ENCODE peak calls at places on chromosome 16, in five cellular contexts. W is GM12878, J is K562, K is H1, C is HepG2. T is an unnamed sample.

GRCh38 chr16:52747196-52747595 is 200.3 kb upstream of the TOX3 start:
- DNase-seq in W (no peak), J (no peak), C (no peak), K (no peak), T (no peak)

GRCh38 chr16:68356249-68356918 is 45.6 kb downstream of the PRMT7 start:
- DNase-seq in J (no peak), C (no peak), W (peak), K (no peak), T (no peak)

GRCh38 chr16:70520612-70521297 is 2.6 kb downstream of the COG4 start:
- DNase-seq in K (no peak), C (no peak), W (no peak), J (no peak), T (no peak)

GRCh38 chr16:83717308-83717707 is 90.5 kb upstream of the HSBP1 start:
- DNase-seq in J (peak), W (no peak), K (peak), C (no peak), T (no peak)

GRCh38 chr16:89244754-89245153 is 27.3 kb downstream of the ZNF778 start:
- DNase-seq in W (no peak), C (no peak), K (no peak), J (no peak), T (no peak)

GRCh38 chr16:67260426-67261063 is 11.8 kb downstream of the SLC9A5 start:
- DNase-seq in C (peak), K (no peak), W (no peak), J (peak), T (no peak)

GRCh38 chr16:46688101-46688656 is 799 bp downstream of the VPS35 start:
- DNase-seq in W (no peak), C (no peak), K (no peak), J (no peak), T (no peak)

GRCh38 chr16:31079342-31079944 is 5.2 kb downstream of the ZNF646 start:
- DNase-seq in W (no peak), K (no peak), J (no peak), C (no peak), T (no peak)

GRCh38 chr16:78348886-78349285 is 249.4 kb downstream of the WWOX start:
- DNase-seq in C (no peak), K (no peak), W (no peak), J (no peak), T (no peak)

GRCh38 chr16:70416748-70417616 is 21.9 kb downstream of the ST3GAL2 start:
- DNase-seq in C (peak), K (no peak), W (no peak), J (peak), T (no peak)

GRCh38 chr16:74455619-74456289 is 34.5 kb upstream of the CLEC18B start:
- DNase-seq in W (no peak), K (no peak), J (no peak), C (peak), T (no peak)

GRCh38 chr16:80846275-80847013 is 42.0 kb upstream of the CDYL2 start:
- DNase-seq in C (no peak), W (no peak), J (no peak), K (no peak), T (no peak)

GRCh38 chr16:56634715-56635440 is 2.4 kb downstream of the MT1M start:
- DNase-seq in C (no peak), K (peak), W (no peak), J (no peak), T (no peak)

GRCh38 chr16:13915033-13915635 is 4.8 kb upstream of the ERCC4 start:
- DNase-seq in J (no peak), K (no peak), W (no peak), C (peak), T (no peak)

GRCh38 chr16:22673463-22673862 is 140.5 kb upstream of the HS3ST2 start:
- DNase-seq in W (no peak), C (no peak), J (no peak), K (peak), T (no peak)

GRCh38 chr16:1745900-1746692 is 25.2 kb downstream of the NME3 start:
- DNase-seq in J (no peak), W (no peak), K (no peak), C (no peak), T (no peak)

GRCh38 chr16:21223787-21224186 is 9.7 kb upstream of the ANKS4B start:
- DNase-seq in C (no peak), K (peak), J (no peak), W (no peak), T (no peak)

GRCh38 chr16:4689091-4689671 is 4.2 kb upstream of the NUDT16L1 start:
- DNase-seq in C (no peak), W (no peak), K (no peak), J (no peak), T (no peak)

GRCh38 chr16:4689864-4690704 is 3.3 kb upstream of the NUDT16L1 start:
- DNase-seq in W (no peak), K (no peak), C (no peak), J (no peak), T (no peak)

GRCh38 chr16:4687416-4687815 is 5.9 kb upstream of the NUDT16L1 start:
- DNase-seq in J (no peak), K (no peak), C (no peak), W (no peak), T (no peak)

GRCh38 chr16:4687946-4688673 is 5.3 kb upstream of the NUDT16L1 start:
- DNase-seq in W (no peak), C (no peak), K (no peak), J (no peak), T (no peak)

DNA sequence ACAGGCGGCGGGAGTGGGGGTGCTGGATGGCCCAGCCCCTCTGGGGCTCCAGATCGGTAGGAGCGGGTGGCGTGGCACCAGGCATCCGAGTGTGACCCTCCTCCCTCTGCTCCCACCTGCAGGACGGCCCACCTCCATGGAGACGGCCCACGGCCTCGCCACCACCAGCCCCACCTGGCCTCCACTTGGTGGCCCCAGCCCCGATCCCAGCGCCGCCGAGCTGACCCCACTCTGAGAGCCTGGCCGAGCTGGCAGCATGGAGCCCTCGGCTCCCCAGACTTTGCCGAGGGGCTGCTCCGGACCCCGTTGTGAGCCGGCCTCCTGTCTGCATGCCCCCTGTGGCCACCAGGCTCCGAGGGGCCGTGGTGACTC is 4.7 kb upstream of the NUDT16L1 start:
- DNase-seq in K (no peak), W (no peak), C (no peak), J (no peak), T (no peak)
- H3K9ac ChIP-seq in K (no peak), W (no peak), C (no peak), J (no peak), T (no peak)

GRCh38 chr16:55340445-55340844 is 16.4 kb downstream of the IRX6 start:
- DNase-seq in K (no peak), J (no peak), W (no peak), C (no peak), T (no peak)
- TF ChIP-seq ZNF274 in K (no peak), J (no peak), W (no peak), C (no peak), T (no peak)

GRCh38 chr16:27800817-27801216 is 250.9 kb downstream of the KATNIP start:
- DNase-seq in C (no peak), K (no peak), W (no peak), J (no peak), T (no peak)

GRCh38 chr16:27799866-27800265 is 249.9 kb downstream of the KATNIP start:
- DNase-seq in W (no peak), J (no peak), C (no peak), K (no peak), T (no peak)

GRCh38 chr16:27792486-27793275 is 242.7 kb downstream of the KATNIP start:
- DNase-seq in K (no peak), J (no peak), W (no peak), C (no peak), T (no peak)

GRCh38 chr16:27798241-27798640 is 248.3 kb downstream of the KATNIP start:
- DNase-seq in C (no peak), K (no peak), W (no peak), J (no peak), T (no peak)

DNA sequence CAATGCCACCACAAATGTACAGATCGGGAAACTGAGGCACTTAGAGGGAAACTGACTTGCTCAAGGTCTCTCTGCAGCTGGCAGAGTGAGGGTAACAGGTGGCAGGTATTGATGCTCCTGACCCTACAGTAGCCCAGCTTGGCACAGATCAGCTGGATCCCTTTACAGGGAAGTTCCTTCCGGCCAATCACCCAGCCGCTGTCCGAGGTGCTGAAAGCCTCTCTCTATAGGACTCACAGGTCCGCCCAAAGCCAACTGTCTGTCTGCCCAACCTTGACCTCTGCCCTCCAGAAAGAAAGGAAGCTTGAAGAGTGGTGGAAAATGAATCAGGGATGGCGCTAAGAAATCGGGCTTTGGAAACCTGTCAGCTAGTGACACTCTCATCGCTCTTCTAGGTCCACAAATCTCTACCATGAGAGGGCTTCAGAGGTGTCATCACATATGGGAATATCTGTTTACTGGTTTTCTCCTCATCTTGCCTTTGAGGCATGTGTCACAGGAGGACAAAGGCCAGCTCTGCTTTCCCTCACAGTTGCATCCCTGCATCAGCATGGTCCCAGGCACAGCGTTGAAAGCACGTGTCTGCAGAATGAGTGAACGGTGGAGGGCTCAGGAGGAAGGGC is 246.2 kb downstream of the KATNIP start:
- DNase-seq in J (peak), C (peak), K (peak), W (no peak), T (peak)
- TF ChIP-seq MAX in J (no peak), C (no peak), K (no peak), W (no peak), T (no peak)

DNA sequence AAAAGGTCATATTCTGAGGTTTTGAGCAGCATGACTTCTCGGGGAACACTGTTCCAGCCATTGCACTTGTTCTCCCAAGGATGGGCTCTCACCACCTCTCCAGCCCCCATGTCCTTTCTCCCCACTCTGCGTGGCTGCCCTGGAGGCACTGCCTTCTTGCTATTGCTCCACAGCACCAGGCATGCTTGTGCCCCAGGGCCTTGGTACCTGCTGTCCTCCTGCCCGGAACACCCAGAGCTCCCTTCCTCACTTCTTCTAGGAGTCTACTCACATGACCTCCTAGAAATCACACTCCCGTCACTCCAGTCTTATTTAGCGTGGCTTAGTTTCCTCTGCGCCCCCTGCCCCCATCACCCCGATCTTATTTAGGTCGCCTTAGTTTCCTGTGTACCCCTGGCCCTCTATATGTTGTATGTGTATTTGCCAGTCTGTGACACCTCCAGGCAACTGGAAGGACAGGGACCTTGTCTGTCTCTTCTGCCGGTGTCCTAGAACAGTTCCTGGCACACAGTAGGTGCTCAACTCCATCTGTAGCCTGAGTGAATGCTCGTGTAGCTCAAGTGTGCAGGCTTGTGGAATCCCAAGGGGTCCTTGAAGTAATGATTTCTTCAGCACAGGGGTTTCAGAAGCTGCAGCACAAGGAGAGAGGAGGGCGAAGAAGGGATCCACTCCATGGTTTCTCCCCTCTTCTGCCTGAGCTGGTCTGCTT is 208.6 kb upstream of the CIBAR2 start:
- DNase-seq in C (no peak), W (no peak), K (no peak), J (no peak), T (no peak)
- H3K9ac ChIP-seq in C (no peak), W (no peak), K (no peak), J (no peak), T (no peak)

DNA sequence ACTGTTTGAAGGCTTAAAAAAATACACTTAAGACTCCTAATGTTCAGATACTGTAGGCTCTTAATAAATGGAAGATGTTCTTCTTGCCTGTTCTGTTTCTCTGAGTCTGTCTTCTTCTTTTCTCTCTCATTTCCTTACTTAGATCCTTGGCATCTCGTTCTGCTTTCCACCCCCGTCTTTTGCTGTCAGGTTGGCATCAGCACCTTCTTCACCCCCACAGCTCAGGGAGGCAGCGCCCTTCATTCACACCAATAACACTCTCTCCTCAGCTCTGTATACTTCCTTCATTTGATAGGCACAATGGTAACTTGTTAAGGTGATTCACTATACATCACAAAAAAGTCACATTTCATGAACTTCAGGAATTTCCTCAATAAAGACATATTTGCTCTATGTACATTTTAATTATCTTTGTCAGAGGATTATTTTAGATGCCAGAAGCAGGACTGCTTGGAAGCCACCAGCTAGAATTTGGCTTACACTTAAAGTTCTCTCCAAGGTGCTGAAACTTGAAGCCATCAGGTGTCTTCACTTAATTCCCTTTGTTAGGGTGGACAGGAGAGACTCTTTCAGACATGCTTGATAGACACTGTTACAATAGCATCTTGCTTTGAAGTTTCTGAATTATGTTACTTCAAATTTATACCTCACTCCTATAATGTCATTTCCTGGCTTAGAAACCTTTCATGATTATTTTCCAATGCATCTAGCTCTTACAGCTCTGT is 670.1 kb upstream of the C16orf82 start:
- DNase-seq in W (no peak), J (no peak), K (no peak), C (no peak), T (no peak)
- TF ChIP-seq ZNF274 in W (no peak), J (no peak), K (no peak), C (no peak), T (no peak)

GRCh38 chr16:58196898-58197313 is 1.0 kb downstream of the CSNK2A2 start:
- DNase-seq in J (no peak), W (no peak), C (no peak), K (no peak), T (no peak)
- TF ChIP-seq MAX in J (no peak), W (no peak), C (no peak), K (no peak), T (no peak)

GRCh38 chr16:634996-635395 is 1.1 kb downstream of the METTL26 start:
- DNase-seq in W (no peak), J (no peak), K (no peak), C (no peak), T (no peak)
- H3K9ac ChIP-seq in W (peak), J (peak), K (no peak), C (peak), T (peak)